ENCODE peak calls at places on chromosome 2, in seven cellular contexts. K is cardiac muscle cell, F is GM23338, L is esophagus muscularis mucosa, I is right lobe of liver, X is adrenal gland, M is dorsolateral prefrontal cortex. V is an unnamed sample. For H3K27me3, the result is how much of the 10 kb centered on the place peaks cover.

GRCh38 chr2:112836695-112837117 is at the start of gene IL1B:
- DNase-seq in K (peak), M (no peak), L (no peak), X (no peak), F (no peak), I (no peak), V (no peak)

GRCh38 chr2:240615409-240615808 is 9.9 kb upstream of the GPR35 start:
- DNase-seq in I (no peak), F (no peak), M (no peak), L (no peak), X (no peak), K (no peak), V (no peak)

GRCh38 chr2:113901943-113902342 is 12.1 kb downstream of the ACTR3 start:
- DNase-seq in X (no peak), L (no peak), K (no peak), F (no peak), M (no peak), I (no peak), V (no peak)

GRCh38 chr2:230205034-230205433 is 14.8 kb downstream of the SP110 start:
- DNase-seq in L (no peak), F (no peak), M (no peak), I (no peak), X (no peak), K (no peak), V (no peak)

GRCh38 chr2:68569604-68570003 is 73.8 kb upstream of the PROKR1 start:
- DNase-seq in M (no peak), L (no peak), X (no peak), K (peak), F (no peak), I (no peak), V (no peak)

GRCh38 chr2:237773826-237774225 is 24.8 kb upstream of the RBM44 start:
- DNase-seq in K (no peak), X (no peak), L (peak), M (no peak), I (no peak), F (no peak), V (no peak)

GRCh38 chr2:215754546-215754945 is 258.8 kb downstream of the MREG start:
- DNase-seq in L (no peak), M (no peak), I (no peak), K (no peak), F (no peak), X (no peak), V (no peak)

GRCh38 chr2:4175343-4175742 is 472.0 kb downstream of the DCDC2C start:
- DNase-seq in X (no peak), I (no peak), L (no peak), K (no peak), F (peak), M (no peak), V (no peak)

GRCh38 chr2:239581352-239581901 is 180.6 kb upstream of the HDAC4 start:
- DNase-seq in F (no peak), I (peak), X (no peak), M (peak), L (no peak), K (no peak), V (no peak)

GRCh38 chr2:42585779-42586178 is 17.3 kb downstream of the MTA3 start:
- DNase-seq in F (no peak), M (no peak), X (no peak), K (no peak), L (no peak), I (no peak), V (no peak)

GRCh38 chr2:240300840-240301239 is 134.6 kb upstream of the GPC1 start:
- DNase-seq in M (no peak), I (no peak), F (no peak), L (no peak), X (no peak), K (no peak), V (no peak)

GRCh38 chr2:176128172-176129012 is 1.1 kb upstream of the HOXD8 start:
- DNase-seq in I (no peak), K (no peak), X (no peak), L (no peak), F (peak), M (no peak), V (no peak)

GRCh38 chr2:218882866-218883366 is 2.3 kb downstream of the WNT10A start:
- DNase-seq in X (no peak), K (no peak), L (no peak), M (no peak), I (no peak), F (no peak), V (no peak)
- H3K27me3 ChIP-seq in X (under half), K (half or more), L (half or more), M (under half), I (under half), F (half or more), V (under half)

GRCh38 chr2:218832081-218832480 is 478 bp upstream of the PRKAG3 start:
- DNase-seq in X (no peak), M (no peak), F (no peak), K (no peak), L (no peak), I (no peak), V (no peak)

GRCh38 chr2:218829868-218830451 is 1.6 kb downstream of the PRKAG3 start:
- DNase-seq in K (no peak), F (peak), I (no peak), L (peak), M (no peak), X (no peak), V (no peak)

GRCh38 chr2:218832520-218832919 is 917 bp upstream of the PRKAG3 start:
- DNase-seq in L (no peak), M (no peak), X (no peak), K (peak), F (no peak), I (no peak), V (no peak)

GRCh38 chr2:218830526-218831306 is 887 bp downstream of the PRKAG3 start:
- DNase-seq in K (no peak), I (no peak), X (no peak), M (no peak), F (no peak), L (no peak), V (no peak)

GRCh38 chr2:218831378-218831990 is at the start of gene PRKAG3:
- DNase-seq in I (no peak), K (no peak), L (no peak), X (no peak), M (no peak), F (no peak), V (no peak)
- H3K27me3 ChIP-seq in I (under half), K (under half), L (half or more), X (under half), M (under half), F (under half), V (under half)

DNA sequence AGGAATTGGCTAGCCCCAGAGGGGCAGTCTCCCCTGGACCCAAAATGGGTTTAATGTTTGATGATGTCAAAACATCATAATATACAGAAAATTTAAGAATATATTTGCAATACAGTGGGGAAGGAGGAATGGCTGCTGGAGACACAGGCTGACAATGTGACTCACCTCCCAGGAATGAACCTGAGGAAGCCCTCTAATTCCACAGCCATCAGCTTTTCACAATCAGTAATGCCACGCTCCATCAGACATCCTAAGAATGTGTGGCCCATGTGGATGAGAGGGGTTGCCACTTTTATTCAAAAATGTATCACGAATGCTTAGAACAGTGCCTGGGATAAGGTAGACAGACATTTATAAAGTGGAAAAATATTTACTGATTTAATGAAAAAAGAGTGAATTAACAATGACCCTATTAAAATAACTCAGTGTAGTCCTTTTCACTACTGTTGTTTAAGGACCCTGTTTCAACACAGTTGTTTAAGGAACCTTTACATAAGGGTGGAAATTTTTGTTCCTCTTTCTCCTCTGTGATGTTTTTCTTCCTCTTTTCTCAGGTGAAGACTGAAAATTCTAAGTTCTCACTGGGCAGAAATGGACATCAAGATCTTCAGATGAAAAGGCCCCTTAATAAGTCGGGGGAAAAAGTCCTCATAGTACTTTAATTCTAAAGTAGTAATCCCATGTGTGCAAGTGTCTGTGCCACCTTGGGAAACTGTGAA is 17.5 kb upstream of the TMEM163 start:
- DNase-seq in L (peak), K (peak), X (no peak), I (no peak), M (no peak), F (peak), V (no peak)
- H3K27me3 ChIP-seq in L (under half), K (under half), X (under half), I (under half), M (under half), F (under half), V (under half)

GRCh38 chr2:19883486-19883885 is 18.3 kb downstream of the TTC32 start:
- DNase-seq in X (no peak), L (no peak), K (no peak), F (no peak), I (no peak), M (no peak), V (no peak)
- H3K27me3 ChIP-seq in X (under half), L (under half), K (under half), F (under half), I (under half), M (under half), V (under half)

GRCh38 chr2:8882094-8882493 is 44.7 kb upstream of the KIDINS220 start:
- DNase-seq in K (peak), L (no peak), F (peak), M (no peak), X (no peak), I (no peak), V (no peak)
- H3K27me3 ChIP-seq in K (under half), L (under half), F (under half), M (under half), X (under half), I (under half), V (under half)

GRCh38 chr2:70871398-70872211 is 36.0 kb upstream of the CD207 start:
- DNase-seq in K (peak), M (peak), X (peak), F (peak), L (peak), I (peak), V (peak)
- H3K27me3 ChIP-seq in K (half or more), M (under half), X (under half), F (half or more), L (half or more), I (under half), V (under half)

GRCh38 chr2:1854747-1855146 is 110.4 kb upstream of the PXDN start:
- DNase-seq in F (peak), I (no peak), X (no peak), K (peak), M (peak), L (no peak), V (no peak)
- H3K27me3 ChIP-seq in F (under half), I (under half), X (under half), K (under half), M (under half), L (under half), V (under half)

V was measured in GM06990.